ENCODE peak calls at places on chromosomes 6 and 20, in seven cellular contexts. F, L, T, E, Q, N and W are unnamed samples.
A peak's percentile ranks its signal among the peaks of the same experiment; 100 is the strongest.

GRCh38 chr20:53255102-53255710 is 283.0 kb downstream of the TSHZ2 start:
- DNase-seq in F (no peak), L (no peak), T (no peak), E (no peak), Q (no peak), N (no peak), W (no peak)

GRCh38 chr6:84059082-84059481 is 25.5 kb downstream of the MRAP2 start:
- DNase-seq in F (no peak), L (no peak), T (no peak), E (no peak), Q (no peak), N (no peak), W (no peak)

GRCh38 chr6:15399651-15400470 is 154.0 kb downstream of the JARID2 start:
- DNase-seq in F (peak; percentile 82), L (peak; percentile 75), T (peak; percentile 90), E (no peak), Q (peak; percentile 69), N (no peak), W (peak; percentile 48)

GRCh38 chr20:5504061-5504739 is 187.4 kb upstream of the PROKR2 start:
- DNase-seq in F (no peak), L (no peak), T (peak; percentile 89), E (no peak), Q (no peak), N (no peak), W (no peak)

GRCh38 chr20:53149184-53149651 is 177.1 kb downstream of the TSHZ2 start:
- DNase-seq in F (no peak), L (no peak), T (no peak), E (no peak), Q (no peak), N (no peak), W (no peak)

GRCh38 chr6:157456524-157456829 is 75.5 kb downstream of the ZDHHC14 start:
- DNase-seq in F (no peak), L (no peak), T (no peak), E (peak; percentile 17), Q (no peak), N (no peak), W (no peak)

GRCh38 chr6:134706153-134706552 is 243.7 kb downstream of the ALDH8A1 start:
- DNase-seq in F (no peak), L (no peak), T (no peak), E (no peak), Q (no peak), N (no peak), W (no peak)

GRCh38 chr20:33783818-33784217 is 27.3 kb upstream of the CHMP4B start:
- DNase-seq in F (no peak), L (no peak), T (no peak), E (no peak), Q (no peak), N (no peak), W (no peak)

GRCh38 chr6:21769405-21769851 is 175.9 kb downstream of the SOX4 start:
- DNase-seq in F (peak; percentile 98), L (peak; percentile 32), T (no peak), E (no peak), Q (peak; percentile 30), N (no peak), W (peak; percentile 95)

GRCh38 chr20:56361888-56362287 is 3.1 kb downstream of the FAM210B start:
- DNase-seq in F (no peak), L (no peak), T (no peak), E (no peak), Q (no peak), N (no peak), W (no peak)

GRCh38 chr20:46050885-46051284 is 21.9 kb downstream of the SLC12A5 start:
- DNase-seq in F (no peak), L (no peak), T (no peak), E (no peak), Q (no peak), N (no peak), W (no peak)

GRCh38 chr6:36985384-36985962 is 523 bp downstream of the MTCH1 start:
- DNase-seq in F (no peak), L (no peak), T (peak; percentile 48), E (no peak), Q (no peak), N (no peak), W (no peak)

GRCh38 chr20:9215539-9215938 is 146.7 kb downstream of the PLCB4 start:
- DNase-seq in F (no peak), L (peak; percentile 13), T (no peak), E (no peak), Q (peak; percentile 59), N (no peak), W (no peak)

GRCh38 chr6:87731818-87732661 is 30.0 kb upstream of the AKIRIN2 start:
- DNase-seq in F (peak; percentile 86), L (peak; percentile 73), T (peak; percentile 93), E (peak; percentile 65), Q (peak; percentile 91), N (no peak), W (peak; percentile 72)

GRCh38 chr20:33518071-33518470 is 28.2 kb downstream of the CBFA2T2 start:
- DNase-seq in F (peak; percentile 75), L (no peak), T (no peak), E (no peak), Q (peak; percentile 75), N (no peak), W (no peak)

GRCh38 chr6:33988121-33989015 is 157.5 kb downstream of the GRM4 start:
- DNase-seq in F (no peak), L (peak; percentile 85), T (no peak), E (no peak), Q (no peak), N (no peak), W (no peak)

GRCh38 chr20:23048283-23049200 is 930 bp downstream of the THBD start:
- DNase-seq in F (peak; percentile 1), L (peak; percentile 76), T (peak; percentile 89), E (peak; percentile 34), Q (peak; percentile 55), N (peak; percentile 80), W (no peak)

GRCh38 chr6:77340331-77340730 is 123.0 kb downstream of the HTR1B start:
- DNase-seq in F (no peak), L (no peak), T (peak; percentile 33), E (no peak), Q (no peak), N (no peak), W (no peak)

DNA sequence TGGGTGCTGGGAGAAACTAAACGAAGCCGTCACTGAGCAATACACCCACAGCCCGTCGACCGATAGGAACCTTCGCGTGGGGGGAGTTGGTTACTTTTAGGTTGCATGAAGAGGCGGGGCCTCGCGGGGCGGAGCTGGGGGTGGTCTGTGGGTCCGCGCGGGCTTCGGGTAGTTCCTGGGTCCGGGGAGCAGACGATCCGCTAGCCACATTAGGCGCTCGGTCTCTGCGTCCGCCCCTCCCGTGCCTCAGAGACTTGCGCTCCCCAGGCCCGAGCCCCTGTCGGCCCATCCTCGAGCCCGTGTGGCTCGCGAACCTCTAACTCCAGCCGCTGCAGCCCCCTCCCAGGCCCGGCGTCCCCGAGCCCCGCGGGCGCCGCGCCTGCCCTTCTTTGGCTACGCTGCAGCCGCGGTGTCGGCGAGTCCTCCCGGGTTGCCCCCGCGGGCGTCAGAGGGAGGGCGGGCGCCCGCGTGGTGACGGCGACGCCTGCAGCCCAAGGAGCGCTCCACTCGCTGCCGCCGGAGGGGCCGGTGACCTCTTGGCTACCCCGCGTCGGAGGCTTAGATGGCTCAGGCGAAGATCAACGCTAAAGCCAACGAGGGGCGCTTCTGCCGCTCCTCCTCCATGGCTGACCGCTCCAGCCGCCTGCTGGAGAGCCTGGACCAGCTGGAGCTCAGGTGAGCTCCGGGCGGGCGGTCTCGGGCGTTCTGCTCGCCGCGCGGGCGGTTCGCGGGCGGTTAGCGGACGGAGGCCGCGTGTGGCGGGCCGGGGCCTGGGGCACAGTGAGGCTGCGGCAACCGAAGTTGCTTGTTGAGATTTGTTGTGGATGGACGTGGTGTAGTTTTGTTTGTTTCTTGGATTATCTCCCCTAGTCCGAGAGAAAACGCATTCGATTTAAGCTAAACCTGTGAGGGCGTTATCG is at the start of gene BAG2:
- DNase-seq in F (peak; percentile 90), L (peak; percentile 89), T (peak; percentile 95), E (peak; percentile 83), Q (peak; percentile 89), N (peak; percentile 88), W (peak; percentile 75)
- H3K27ac ChIP-seq in F (peak within 1 kb of the TSS; percentile 98), L (peak within 1 kb of the TSS; percentile 84), T (peak within 1 kb of the TSS; percentile 78), E (peak within 1 kb of the TSS; percentile 57), Q (peak within 1 kb of the TSS; percentile 69), N (peak within 1 kb of the TSS; percentile 62), W (peak within 1 kb of the TSS; percentile 85)

GRCh38 chr6:43268348-43268685 is 25.0 kb downstream of the TTBK1 start:
- DNase-seq in F (no peak), L (no peak), T (peak; percentile 87), E (no peak), Q (no peak), N (no peak), W (no peak)
- H3K4me3 ChIP-seq in F (no peak overlapping the region), L (no peak overlapping the region), T (no peak overlapping the region), E (no peak overlapping the region), Q (no peak overlapping the region), N (no peak overlapping the region), W (no peak overlapping the region)

DNA sequence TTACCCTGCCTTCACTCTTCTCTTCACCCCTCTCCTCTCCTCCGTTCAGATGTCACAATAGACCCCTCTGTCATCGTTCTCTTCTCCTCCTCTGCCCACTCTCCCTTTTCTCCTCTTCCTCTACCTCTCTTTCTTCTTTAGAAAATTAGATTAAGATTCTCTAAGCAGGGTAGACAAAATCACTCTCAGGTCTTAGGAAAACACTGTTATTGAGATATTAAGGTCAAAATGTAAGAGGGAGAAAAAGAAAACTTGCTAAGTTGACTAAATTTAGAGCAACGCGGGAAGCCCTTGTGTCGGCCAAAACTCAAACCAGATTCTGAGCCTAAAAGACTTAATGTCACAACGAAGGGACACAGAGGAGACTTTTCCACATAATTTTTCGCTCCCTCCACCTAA is 22.1 kb upstream of the ZNF184 start:
- DNase-seq in F (no peak), L (no peak), T (no peak), E (no peak), Q (no peak), N (no peak), W (no peak)
- H3K9me3 ChIP-seq in F (no peaks in the 10 kb centered on the region), L (no peaks in the 10 kb centered on the region), T (no peaks in the 10 kb centered on the region), E (no peaks in the 10 kb centered on the region), Q (no peaks in the 10 kb centered on the region), N (no peaks in the 10 kb centered on the region), W (no peaks in the 10 kb centered on the region)

GRCh38 chr6:117540670-117541069 is 58.2 kb downstream of the DCBLD1 start:
- DNase-seq in F (peak; percentile 31), L (no peak), T (no peak), E (no peak), Q (peak; percentile 70), N (no peak), W (no peak)
- H3K27ac ChIP-seq in F (no peak overlapping the region), L (no peak overlapping the region), T (no peak overlapping the region), E (no peak overlapping the region), Q (peak overlapping the region; percentile 14), N (no peak overlapping the region), W (no peak overlapping the region)

GRCh38 chr6:17850281-17850680 is 137.2 kb downstream of the KIF13A start:
- DNase-seq in F (no peak), L (no peak), T (no peak), E (no peak), Q (no peak), N (no peak), W (no peak)
- H3K4me3 ChIP-seq in F (no peak overlapping the region), L (no peak overlapping the region), T (no peak overlapping the region), E (no peak overlapping the region), Q (no peak overlapping the region), N (no peak overlapping the region), W (no peak overlapping the region)